ENCODE peak calls at places on chromosomes 13 and 19, in nine cellular contexts. T is GM12891, Y is HL-60, P is breast epithelium, Z is HepG2, A is GM23338, B is suprapubic skin, V is esophagus muscularis mucosa, N is transverse colon. S is an unnamed sample.

GRCh38 chr19:29690842-29691241 is 24.2 kb downstream of the C19orf12 start:
- DNase-seq in T (no peak), Y (peak), P (no peak), Z (peak), A (peak), B (no peak), V (no peak), N (no peak), S (no peak)

GRCh38 chr13:24459234-24459633 is 53.3 kb downstream of the PARP4 start:
- DNase-seq in T (peak), Y (no peak), P (no peak), Z (no peak), A (no peak), B (no peak), V (no peak), N (no peak), S (no peak)

GRCh38 chr19:47230122-47230920 is 678 bp downstream of the BBC3 start:
- DNase-seq in T (peak), Y (no peak), P (peak), Z (peak), A (peak), B (peak), V (no peak), N (peak), S (no peak)

GRCh38 chr19:48258350-48258749 is 2.6 kb upstream of the CARD8 start:
- DNase-seq in T (no peak), Y (no peak), P (no peak), Z (no peak), A (no peak), B (no peak), V (no peak), N (no peak), S (no peak)

GRCh38 chr19:13718733-13719132 is 45.6 kb upstream of the MRI1 start:
- DNase-seq in T (no peak), Y (no peak), P (no peak), Z (no peak), A (peak), B (no peak), V (no peak), N (peak), S (no peak)

GRCh38 chr13:21736926-21737325 is 66.1 kb downstream of the FGF9 start:
- DNase-seq in T (no peak), Y (no peak), P (no peak), Z (no peak), A (peak), B (no peak), V (peak), N (no peak), S (no peak)

GRCh38 chr13:70668293-70668692 is 560.0 kb upstream of the KLHL1 start:
- DNase-seq in T (no peak), Y (no peak), P (no peak), Z (peak), A (peak), B (no peak), V (no peak), N (no peak), S (no peak)

GRCh38 chr13:27847669-27848068 is 55.4 kb downstream of the GSX1 start:
- DNase-seq in T (no peak), Y (no peak), P (no peak), Z (no peak), A (no peak), B (no peak), V (peak), N (no peak), S (no peak)

GRCh38 chr13:21911916-21912315 is 241.0 kb downstream of the FGF9 start:
- DNase-seq in T (no peak), Y (no peak), P (no peak), Z (no peak), A (no peak), B (no peak), V (no peak), N (no peak), S (no peak)

GRCh38 chr13:102974574-102975195 is 91.5 kb downstream of the SLC10A2 start:
- DNase-seq in T (no peak), Y (no peak), P (no peak), Z (no peak), A (no peak), B (no peak), V (peak), N (no peak), S (no peak)

GRCh38 chr13:78679329-78679728 is 20.4 kb upstream of the OBI1 start:
- DNase-seq in T (no peak), Y (no peak), P (no peak), Z (no peak), A (no peak), B (no peak), V (no peak), N (no peak), S (no peak)

GRCh38 chr19:35241417-35241816 is 7.4 kb upstream of the LSR start:
- DNase-seq in T (no peak), Y (no peak), P (no peak), Z (no peak), A (no peak), B (no peak), V (no peak), N (no peak), S (no peak)

GRCh38 chr13:113935523-113935922 is 38.4 kb downstream of the C13orf46 start:
- DNase-seq in T (no peak), Y (no peak), P (no peak), Z (no peak), A (no peak), B (peak), V (no peak), N (no peak), S (no peak)

GRCh38 chr13:90500569-90500968 is 846.9 kb upstream of the MIR17HG start:
- DNase-seq in T (no peak), Y (no peak), P (no peak), Z (no peak), A (no peak), B (no peak), V (no peak), N (no peak), S (no peak)

GRCh38 chr13:28379371-28380083 is 115.4 kb downstream of the FLT1 start:
- DNase-seq in T (no peak), Y (no peak), P (no peak), Z (no peak), A (peak), B (no peak), V (no peak), N (no peak), S (no peak)

GRCh38 chr13:31919241-31919640 is 112.3 kb upstream of the FRY start:
- DNase-seq in T (no peak), Y (no peak), P (no peak), Z (no peak), A (no peak), B (no peak), V (no peak), N (no peak), S (no peak)

GRCh38 chr13:29503041-29503837 is 92.2 kb downstream of the SLC7A1 start:
- DNase-seq in T (no peak), Y (no peak), P (no peak), Z (no peak), A (peak), B (no peak), V (no peak), N (no peak), S (no peak)

GRCh38 chr19:53892981-53893325 is 11.0 kb downstream of the PRKCG start:
- DNase-seq in T (no peak), Y (no peak), P (no peak), Z (no peak), A (peak), B (no peak), V (no peak), N (no peak), S (no peak)

GRCh38 chr13:66329988-66330429 is 900.1 kb downstream of the PCDH9 start:
- DNase-seq in T (no peak), Y (no peak), P (no peak), Z (no peak), A (no peak), B (no peak), V (no peak), N (no peak), S (no peak)

GRCh38 chr19:31402529-31402928 is 53.3 kb upstream of the TSHZ3 start:
- DNase-seq in T (no peak), Y (no peak), P (no peak), Z (no peak), A (no peak), B (no peak), V (no peak), N (no peak), S (no peak)

GRCh38 chr19:49142866-49143335 is 12.3 kb downstream of the HRC start:
- DNase-seq in T (no peak), Y (no peak), P (peak), Z (no peak), A (peak), B (peak), V (no peak), N (peak), S (no peak)

GRCh38 chr13:77239312-77239711 is 87.6 kb downstream of the MYCBP2 start:
- DNase-seq in T (no peak), Y (no peak), P (no peak), Z (no peak), A (no peak), B (no peak), V (no peak), N (no peak), S (no peak)

GRCh38 chr13:92676246-92676645 is 550.4 kb upstream of the GPC6 start:
- DNase-seq in T (no peak), Y (no peak), P (no peak), Z (no peak), A (no peak), B (no peak), V (no peak), N (no peak), S (no peak)

GRCh38 chr19:48867119-48867921 is 1.1 kb downstream of the PLEKHA4 start:
- DNase-seq in T (no peak), Y (no peak), P (no peak), Z (no peak), A (no peak), B (no peak), V (no peak), N (no peak), S (no peak)

GRCh38 chr13:84076280-84076679 is 194.0 kb upstream of the SLITRK1 start:
- DNase-seq in T (no peak), Y (no peak), P (no peak), Z (no peak), A (no peak), B (no peak), V (no peak), N (no peak), S (no peak)

GRCh38 chr13:36992362-36992761 is 6.8 kb downstream of the ALG5 start:
- DNase-seq in T (no peak), Y (no peak), P (no peak), Z (no peak), A (no peak), B (no peak), V (no peak), N (no peak), S (no peak)

GRCh38 chr13:46633416-46633815 is 80.4 kb downstream of the LRCH1 start:
- DNase-seq in T (no peak), Y (no peak), P (no peak), Z (peak), A (no peak), B (no peak), V (no peak), N (no peak), S (no peak)

GRCh38 chr13:46182491-46182877 is 507 bp upstream of the LCP1 start:
- DNase-seq in T (no peak), Y (no peak), P (no peak), Z (no peak), A (no peak), B (no peak), V (no peak), N (no peak), S (no peak)

GRCh38 chr13:43107780-43108179 is 84.4 kb downstream of the DNAJC15 start:
- DNase-seq in T (no peak), Y (no peak), P (no peak), Z (no peak), A (no peak), B (no peak), V (no peak), N (no peak), S (no peak)

GRCh38 chr19:18999016-18999758 is 34.1 kb downstream of the SUGP2 start:
- DNase-seq in T (no peak), Y (no peak), P (no peak), Z (no peak), A (no peak), B (no peak), V (no peak), N (no peak), S (no peak)

GRCh38 chr19:31408460-31409124 is 59.4 kb upstream of the TSHZ3 start:
- DNase-seq in T (no peak), Y (peak), P (no peak), Z (no peak), A (no peak), B (no peak), V (no peak), N (no peak), S (no peak)

GRCh38 chr13:31031482-31031881 is 99.0 kb downstream of the TEX26 start:
- DNase-seq in T (no peak), Y (no peak), P (no peak), Z (peak), A (no peak), B (no peak), V (no peak), N (no peak), S (no peak)

GRCh38 chr13:75550159-75550567 is 572 bp downstream of the UCHL3 start:
- DNase-seq in T (no peak), Y (no peak), P (peak), Z (peak), A (peak), B (no peak), V (no peak), N (peak), S (no peak)

GRCh38 chr19:51573331-51573730 is 2.2 kb downstream of the ZNF175 start:
- DNase-seq in T (no peak), Y (no peak), P (no peak), Z (no peak), A (no peak), B (no peak), V (no peak), N (no peak), S (no peak)

GRCh38 chr13:113785051-113786010 is 26.3 kb downstream of the TMEM255B start:
- DNase-seq in T (no peak), Y (no peak), P (no peak), Z (no peak), A (no peak), B (no peak), V (no peak), N (no peak), S (no peak)

GRCh38 chr19:8334458-8335342 is 8.4 kb downstream of the KANK3 start:
- DNase-seq in T (peak), Y (peak), P (no peak), Z (peak), A (peak), B (no peak), V (no peak), N (peak), S (peak)

GRCh38 chr13:33918199-33918932 is 100.4 kb downstream of the RFC3 start:
- DNase-seq in T (no peak), Y (no peak), P (no peak), Z (no peak), A (no peak), B (peak), V (no peak), N (no peak), S (no peak)

GRCh38 chr13:72953391-72953960 is 105.3 kb upstream of the KLF5 start:
- DNase-seq in T (no peak), Y (no peak), P (peak), Z (no peak), A (no peak), B (no peak), V (no peak), N (peak), S (no peak)

DNA sequence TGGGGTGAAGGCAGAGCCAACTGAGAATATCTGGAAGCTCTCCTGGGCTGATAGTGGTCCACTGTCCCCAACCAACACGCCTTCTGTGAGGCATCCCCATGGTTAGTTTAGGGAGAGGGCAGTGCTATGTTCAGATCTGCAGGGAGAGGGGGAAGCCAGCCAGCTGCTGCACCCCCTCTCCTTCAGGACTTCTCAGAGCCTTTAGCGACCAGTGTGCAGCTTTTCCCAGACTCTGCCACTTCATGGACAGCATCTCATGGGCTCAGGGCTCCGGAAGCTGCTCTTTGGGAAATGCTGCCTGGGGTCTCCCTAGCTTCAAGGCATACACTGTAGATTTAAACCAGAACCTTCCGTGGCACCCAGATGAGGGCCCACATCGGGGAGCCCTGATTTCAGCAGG is 33.5 kb downstream of the TMED1 start:
- DNase-seq in T (no peak), Y (no peak), P (no peak), Z (no peak), A (no peak), B (no peak), V (no peak), N (no peak), S (no peak)
- TF ChIP-seq POLR2AphosphoS5 in T (no peak), Y (peak), P (no peak), Z (no peak), A (no peak), B (no peak), V (no peak), N (no peak), S (no peak)

GRCh38 chr13:98942485-98942884 is 35.4 kb downstream of the DOCK9 start:
- DNase-seq in T (no peak), Y (no peak), P (no peak), Z (no peak), A (no peak), B (no peak), V (no peak), N (no peak), S (no peak)

GRCh38 chr13:98944336-98944735 is 33.5 kb downstream of the DOCK9 start:
- DNase-seq in T (no peak), Y (no peak), P (no peak), Z (no peak), A (no peak), B (no peak), V (no peak), N (no peak), S (no peak)

GRCh38 chr13:98947925-98948324 is 29.9 kb downstream of the DOCK9 start:
- DNase-seq in T (no peak), Y (no peak), P (no peak), Z (no peak), A (no peak), B (no peak), V (no peak), N (no peak), S (no peak)

GRCh38 chr13:98942997-98943396 is 34.9 kb downstream of the DOCK9 start:
- DNase-seq in T (no peak), Y (no peak), P (no peak), Z (no peak), A (no peak), B (peak), V (no peak), N (no peak), S (no peak)

DNA sequence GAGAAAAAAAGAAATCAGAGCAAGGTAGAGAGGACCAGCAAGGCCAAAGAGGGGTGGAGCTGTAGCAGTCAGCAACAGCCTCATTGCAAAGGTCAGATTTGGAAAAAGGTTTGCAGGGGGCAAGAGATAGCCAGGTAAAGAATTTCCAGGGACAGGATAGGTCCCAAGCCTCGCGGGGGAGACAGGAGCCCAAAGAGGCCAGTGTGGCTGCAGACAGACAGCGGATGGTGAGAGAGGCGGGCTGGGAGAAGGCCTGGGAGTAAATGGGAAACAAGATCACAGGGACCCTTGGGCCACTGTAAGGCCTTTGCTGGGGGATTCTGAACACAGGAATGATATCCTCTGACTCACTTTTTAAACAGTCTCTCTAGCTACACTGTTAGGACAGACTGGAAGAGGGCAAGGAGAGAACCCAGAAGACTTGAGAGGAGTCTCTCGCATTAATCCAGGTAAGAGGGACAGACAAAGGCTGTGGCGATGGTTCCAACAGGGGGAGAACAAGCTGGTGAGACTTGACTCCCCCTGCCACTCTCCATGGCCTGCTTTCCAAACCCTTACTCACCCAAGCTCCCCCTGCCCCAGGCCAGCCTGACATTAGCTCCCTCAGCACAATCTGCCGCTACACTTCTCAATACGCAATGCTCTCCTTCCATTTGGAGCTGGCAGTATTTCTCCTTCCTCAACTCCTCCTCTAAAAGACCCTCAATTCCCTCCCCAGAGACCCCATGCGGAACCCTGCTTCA is 31.8 kb downstream of the DOCK9 start:
- DNase-seq in T (no peak), Y (no peak), P (no peak), Z (no peak), A (no peak), B (no peak), V (no peak), N (no peak), S (no peak)
- TF ChIP-seq POLR2AphosphoS5 in T (no peak), Y (no peak), P (no peak), Z (no peak), A (no peak), B (no peak), V (no peak), N (no peak), S (no peak)

GRCh38 chr13:111584101-111584500 is 263.7 kb downstream of the TEX29 start:
- DNase-seq in T (no peak), Y (no peak), P (no peak), Z (no peak), A (no peak), B (no peak), V (no peak), N (peak), S (no peak)
- TF ChIP-seq POLR2AphosphoS5 in T (no peak), Y (no peak), P (no peak), Z (no peak), A (no peak), B (no peak), V (peak), N (no peak), S (no peak)

DNA sequence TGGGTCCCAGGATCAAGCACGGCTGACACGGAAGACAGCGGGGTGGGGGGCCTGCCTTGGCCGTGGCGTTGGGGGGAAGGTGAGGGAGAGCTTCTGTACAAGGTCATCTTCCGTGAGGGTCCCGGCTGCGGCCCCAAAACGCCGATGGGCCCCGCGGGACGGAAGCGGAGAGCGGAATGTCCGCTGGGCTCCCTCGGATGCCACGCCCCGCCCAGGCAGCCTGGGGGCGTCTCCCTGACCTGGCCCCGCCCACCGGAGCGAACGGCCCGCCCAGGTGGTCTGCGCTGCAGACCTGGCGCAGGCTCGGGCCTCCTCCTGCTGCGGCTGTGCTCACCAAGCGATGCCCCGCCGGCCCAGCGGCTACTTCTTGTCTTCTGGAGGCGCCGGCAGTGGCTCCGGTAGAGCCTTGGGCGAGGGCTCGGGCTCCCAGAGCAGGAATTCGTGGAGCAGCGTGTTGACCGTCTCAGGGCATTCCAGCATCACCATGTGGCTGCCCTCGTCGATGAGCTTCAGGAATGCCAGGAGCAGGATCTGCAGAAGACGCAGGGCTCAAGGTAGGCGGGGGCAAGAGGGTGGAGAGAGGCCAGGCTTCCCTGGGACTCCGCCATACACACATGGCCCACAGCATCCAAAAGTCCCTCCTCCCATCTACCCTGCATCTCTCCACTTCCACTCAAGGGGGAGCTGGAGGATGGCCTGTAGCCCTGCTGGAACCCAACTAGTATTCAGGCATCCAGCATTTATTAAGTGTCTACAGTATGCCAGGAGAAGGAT is 10.7 kb downstream of the ABHD8 start:
- DNase-seq in T (peak), Y (peak), P (peak), Z (peak), A (peak), B (peak), V (peak), N (peak), S (peak)
- TF ChIP-seq POLR2AphosphoS5 in T (no peak), Y (peak), P (no peak), Z (no peak), A (peak), B (no peak), V (peak), N (no peak), S (peak)

GRCh38 chr19:11446652-11447301 is 11.3 kb downstream of the PRKCSH start:
- DNase-seq in T (peak), Y (no peak), P (no peak), Z (no peak), A (peak), B (no peak), V (no peak), N (peak), S (peak)
- TF ChIP-seq POLR2AphosphoS5 in T (no peak), Y (no peak), P (no peak), Z (no peak), A (no peak), B (no peak), V (no peak), N (no peak), S (no peak)

GRCh38 chr19:28468701-28469459 is 744.1 kb downstream of the UQCRFS1 start:
- DNase-seq in T (no peak), Y (no peak), P (no peak), Z (no peak), A (peak), B (no peak), V (no peak), N (peak), S (no peak)
- TF ChIP-seq POLR2AphosphoS5 in T (no peak), Y (no peak), P (no peak), Z (no peak), A (no peak), B (no peak), V (no peak), N (no peak), S (no peak)

GRCh38 chr19:50314724-50315700 is 14.2 kb downstream of the KCNC3 start:
- DNase-seq in T (no peak), Y (no peak), P (no peak), Z (no peak), A (peak), B (peak), V (no peak), N (no peak), S (peak)
- TF ChIP-seq POLR2AphosphoS5 in T (no peak), Y (no peak), P (no peak), Z (no peak), A (peak), B (no peak), V (no peak), N (no peak), S (no peak)